ENCODE peak calls at places on chromosomes 16 and 17, in six cellular contexts. P, W, I, Q, K and V are unnamed samples.

GRCh38 chr17:34706029-34706428 is 126.6 kb downstream of the TMEM132E start:
- DNase-seq in P (peak; percentile 64), W (peak; percentile 72), I (peak; percentile 64), Q (peak; percentile 43), K (no peak), V (peak; percentile 1)

GRCh38 chr16:7843196-7843595 is 510.6 kb downstream of the RBFOX1 start:
- DNase-seq in P (no peak), W (no peak), I (no peak), Q (no peak), K (no peak), V (no peak)

GRCh38 chr16:85166699-85167588 is 54.7 kb upstream of the CIBAR2 start:
- DNase-seq in P (no peak), W (no peak), I (peak; percentile 45), Q (no peak), K (no peak), V (no peak)

GRCh38 chr16:75252946-75253911 is 1.8 kb upstream of the BCAR1 start:
- DNase-seq in P (peak; percentile 65), W (peak; percentile 80), I (peak; percentile 39), Q (peak; percentile 96), K (peak; percentile 87), V (peak; percentile 74)

GRCh38 chr16:69443809-69444611 is 19.6 kb downstream of the CYB5B start:
- DNase-seq in P (no peak), W (no peak), I (no peak), Q (no peak), K (peak; percentile 67), V (peak; percentile 47)

GRCh38 chr17:14737984-14738651 is 437.2 kb downstream of the HS3ST3B1 start:
- DNase-seq in P (peak; percentile 17), W (no peak), I (peak; percentile 99), Q (peak; percentile 44), K (peak; percentile 99), V (peak; percentile 99)

GRCh38 chr16:75593825-75594820 is 27.9 kb downstream of the GABARAPL2 start:
- DNase-seq in P (no peak), W (peak; percentile 62), I (no peak), Q (peak; percentile 79), K (peak; percentile 40), V (peak; percentile 83)

GRCh38 chr17:75845933-75846700 is 1.9 kb upstream of the UNC13D start:
- DNase-seq in P (no peak), W (no peak), I (peak; percentile 74), Q (peak; percentile 53), K (no peak), V (no peak)

GRCh38 chr17:43418441-43419374 is 19.9 kb downstream of the ARL4D start:
- DNase-seq in P (no peak), W (no peak), I (peak; percentile 80), Q (peak; percentile 61), K (peak; percentile 93), V (peak; percentile 92)

GRCh38 chr16:83533193-83533592 is 274.6 kb upstream of the HSBP1 start:
- DNase-seq in P (no peak), W (no peak), I (no peak), Q (no peak), K (peak; percentile 55), V (peak; percentile 78)

GRCh38 chr17:65564793-65565192 is 3.3 kb upstream of the AXIN2 start:
- DNase-seq in P (no peak), W (no peak), I (no peak), Q (no peak), K (no peak), V (peak; percentile 40)

GRCh38 chr17:57551321-57552079 is 193.6 kb downstream of the CCDC182 start:
- DNase-seq in P (no peak), W (no peak), I (no peak), Q (no peak), K (no peak), V (no peak)

GRCh38 chr17:47801176-47801765 is 20.3 kb downstream of the OSBPL7 start:
- DNase-seq in P (no peak), W (no peak), I (no peak), Q (no peak), K (no peak), V (no peak)

GRCh38 chr17:79053251-79053925 is 21.2 kb upstream of the ENGASE start:
- DNase-seq in P (no peak), W (no peak), I (peak; percentile 20), Q (no peak), K (no peak), V (peak; percentile 31)

GRCh38 chr16:24037335-24037734 is 201.6 kb downstream of the PRKCB start:
- DNase-seq in P (no peak), W (no peak), I (no peak), Q (no peak), K (no peak), V (no peak)

GRCh38 chr16:88881090-88881580 is 14.7 kb upstream of the PABPN1L start:
- DNase-seq in P (no peak), W (no peak), I (no peak), Q (no peak), K (no peak), V (no peak)

GRCh38 chr16:73033271-73033998 is 14.5 kb downstream of the ZFHX3 start:
- DNase-seq in P (no peak), W (peak; percentile 77), I (no peak), Q (peak; percentile 96), K (peak; percentile 63), V (no peak)

GRCh38 chr16:330746-331145 is 21.8 kb downstream of the AXIN1 start:
- DNase-seq in P (no peak), W (no peak), I (peak; percentile 90), Q (no peak), K (no peak), V (no peak)

GRCh38 chr16:660459-661183 is 7.3 kb upstream of the RHOT2 start:
- DNase-seq in P (peak; percentile 86), W (peak; percentile 86), I (peak; percentile 93), Q (peak; percentile 95), K (peak; percentile 90), V (peak; percentile 77)

GRCh38 chr16:27549607-27549856 is 181 bp downstream of the GTF3C1 start:
- DNase-seq in P (no peak), W (no peak), I (no peak), Q (no peak), K (no peak), V (no peak)
- H4K91ac ChIP-seq in P (no peak overlapping the region), W (no peak overlapping the region), I (no peak overlapping the region), Q (no peak overlapping the region), K (no peak overlapping the region), V (peak overlapping the region; percentile 70)

DNA sequence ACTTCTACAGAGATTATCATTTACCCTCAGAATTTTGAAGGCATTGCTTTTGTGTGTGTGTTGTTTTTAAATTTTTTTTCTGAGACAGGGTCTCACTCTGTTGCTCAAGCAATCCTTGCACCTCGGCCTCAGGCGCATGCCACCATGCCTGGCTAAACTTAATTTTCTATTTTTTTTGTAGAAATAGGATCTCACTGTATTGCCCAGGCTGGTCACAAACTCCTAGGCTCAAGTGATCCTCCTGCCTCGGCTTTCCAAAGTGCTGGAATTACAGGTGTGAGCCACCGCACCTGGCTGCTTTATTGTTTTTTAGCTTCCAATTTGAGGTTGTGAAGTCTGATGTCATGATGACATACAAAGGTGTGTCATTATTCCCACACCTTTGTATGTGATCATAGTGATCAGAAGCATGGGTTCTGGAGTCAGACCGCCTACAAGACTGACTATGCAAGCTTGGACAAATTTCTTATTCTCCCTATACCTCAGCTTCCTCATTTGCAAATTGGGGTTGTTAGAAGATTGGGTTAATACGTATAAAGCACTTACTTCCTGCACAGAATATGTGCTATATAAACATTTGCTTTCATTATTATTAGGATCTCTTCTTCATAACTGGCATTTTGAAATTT is 5.8 kb downstream of the SEPHS2 start:
- DNase-seq in P (no peak), W (no peak), I (no peak), Q (no peak), K (no peak), V (no peak)
- H4K91ac ChIP-seq in P (no peak overlapping the region), W (no peak overlapping the region), I (no peak overlapping the region), Q (no peak overlapping the region), K (no peak overlapping the region), V (no peak overlapping the region)

GRCh38 chr16:71943887-71944286 is 48.6 kb downstream of the IST1 start:
- DNase-seq in P (no peak), W (no peak), I (no peak), Q (no peak), K (no peak), V (no peak)

DNA sequence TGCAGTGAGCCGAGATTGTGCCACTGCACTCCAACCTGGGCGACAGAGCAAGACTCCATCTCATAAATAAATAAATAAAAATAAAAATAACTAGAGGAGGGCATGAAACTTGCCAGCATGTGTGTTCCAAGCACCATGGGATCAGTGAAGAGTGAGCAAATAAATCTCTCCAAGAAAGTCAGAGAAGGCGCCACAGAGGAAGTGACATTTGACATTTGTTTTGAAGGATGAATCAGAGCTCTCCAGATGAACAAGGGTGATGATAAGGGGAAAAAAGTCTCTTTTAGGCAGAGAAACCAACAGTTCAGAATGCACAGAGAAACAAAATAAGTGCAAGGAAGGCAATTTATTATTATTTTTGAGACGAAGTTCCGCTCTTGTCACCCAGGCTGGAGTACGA is 50.3 kb downstream of the IST1 start:
- DNase-seq in P (no peak), W (no peak), I (no peak), Q (no peak), K (peak; percentile 23), V (no peak)
- H4K91ac ChIP-seq in P (no peak overlapping the region), W (no peak overlapping the region), I (no peak overlapping the region), Q (no peak overlapping the region), K (no peak overlapping the region), V (no peak overlapping the region)

DNA sequence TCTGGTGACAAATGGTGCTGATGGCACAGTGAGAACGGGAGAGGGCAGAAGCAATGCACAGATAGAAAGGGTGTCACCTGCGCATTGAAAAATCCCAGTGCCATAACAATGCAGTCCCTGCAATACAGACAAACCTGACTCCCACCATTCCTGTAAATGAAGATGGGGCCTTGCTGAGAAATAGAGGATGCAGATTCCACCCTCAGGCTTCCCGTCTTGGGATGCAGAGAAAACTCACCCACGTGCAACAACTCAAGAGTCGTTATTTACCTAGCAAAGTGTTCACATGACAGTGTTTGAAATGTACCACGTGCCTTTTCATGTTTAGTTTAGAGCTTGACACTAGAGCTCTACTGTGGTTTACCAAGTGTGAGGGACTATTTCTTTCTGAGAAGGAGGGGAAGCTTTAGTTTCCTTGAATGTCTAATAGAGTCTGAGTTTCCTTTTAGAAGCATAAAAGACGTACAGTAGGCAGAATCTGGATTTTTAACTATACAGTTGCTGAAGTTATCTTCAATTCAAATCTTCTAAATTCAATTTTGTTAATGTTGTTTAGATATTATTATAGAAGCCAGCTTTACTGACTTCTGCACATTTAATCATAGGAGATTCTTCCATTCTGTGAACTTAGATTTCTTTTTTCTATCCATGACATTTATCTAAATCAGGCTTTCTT is 35.6 kb downstream of the WWOX start:
- DNase-seq in P (no peak), W (no peak), I (no peak), Q (no peak), K (no peak), V (no peak)
- H4K91ac ChIP-seq in P (no peak overlapping the region), W (no peak overlapping the region), I (no peak overlapping the region), Q (no peak overlapping the region), K (no peak overlapping the region), V (no peak overlapping the region)

GRCh38 chr16:82313754-82314153 is 143.7 kb upstream of the MPHOSPH6 start:
- DNase-seq in P (no peak), W (no peak), I (no peak), Q (no peak), K (no peak), V (no peak)

GRCh38 chr16:82311528-82311927 is 141.5 kb upstream of the MPHOSPH6 start:
- DNase-seq in P (no peak), W (no peak), I (no peak), Q (no peak), K (no peak), V (no peak)
- H4K91ac ChIP-seq in P (no peak overlapping the region), W (no peak overlapping the region), I (no peak overlapping the region), Q (no peak overlapping the region), K (no peak overlapping the region), V (no peak overlapping the region)